ENCODE peak calls at places on chromosomes 13 and 19, in seven cellular contexts. One of them, this sample, is unnamed.

GRCh38 chr13:23810842-23811241 is 78.4 kb downstream of the MIPEP start:
- DNase-seq in fibroblast of lung: no peak
- DNase-seq in fibroblast of the aortic adventitia: no peak
- DNase-seq in astrocyte of the spinal cord: no peak
- DNase-seq in foreskin fibroblast: no peak
- DNase-seq in kidney epithelial cell: no peak
- DNase-seq in neural progenitor cell: no peak
- DNase-seq in this sample: no peak

GRCh38 chr13:91580749-91581148 is 182.3 kb downstream of the GPC5 start:
- DNase-seq in fibroblast of lung: no peak
- DNase-seq in fibroblast of the aortic adventitia: no peak
- DNase-seq in astrocyte of the spinal cord: no peak
- DNase-seq in foreskin fibroblast: no peak
- DNase-seq in kidney epithelial cell: no peak
- DNase-seq in neural progenitor cell: no peak
- DNase-seq in this sample: no peak

GRCh38 chr13:81184556-81185265 is 843.8 kb upstream of the SPRY2 start:
- DNase-seq in fibroblast of lung: peak; percentile 32
- DNase-seq in fibroblast of the aortic adventitia: no peak
- DNase-seq in astrocyte of the spinal cord: peak; percentile 52
- DNase-seq in foreskin fibroblast: peak; percentile 68
- DNase-seq in kidney epithelial cell: no peak
- DNase-seq in neural progenitor cell: no peak
- DNase-seq in this sample: no peak

GRCh38 chr13:19181621-19182485 is at the start of gene TUBA3C:
- DNase-seq in fibroblast of lung: no peak
- DNase-seq in fibroblast of the aortic adventitia: no peak
- DNase-seq in astrocyte of the spinal cord: no peak
- DNase-seq in foreskin fibroblast: no peak
- DNase-seq in kidney epithelial cell: no peak
- DNase-seq in neural progenitor cell: no peak
- DNase-seq in this sample: no peak

GRCh38 chr13:41916173-41916954 is 44.5 kb downstream of the VWA8 start:
- DNase-seq in fibroblast of lung: peak; percentile 95
- DNase-seq in fibroblast of the aortic adventitia: peak; percentile 86
- DNase-seq in astrocyte of the spinal cord: peak; percentile 93
- DNase-seq in foreskin fibroblast: peak; percentile 88
- DNase-seq in kidney epithelial cell: peak; percentile 58
- DNase-seq in neural progenitor cell: no peak
- DNase-seq in this sample: no peak

GRCh38 chr19:4575978-4576933 is 16.8 kb upstream of the SEMA6B start:
- DNase-seq in fibroblast of lung: peak; percentile 52
- DNase-seq in fibroblast of the aortic adventitia: peak; percentile 60
- DNase-seq in astrocyte of the spinal cord: peak; percentile 38
- DNase-seq in foreskin fibroblast: peak; percentile 66
- DNase-seq in kidney epithelial cell: no peak
- DNase-seq in neural progenitor cell: peak; percentile 69
- DNase-seq in this sample: no peak

GRCh38 chr19:39951686-39952085 is 17.3 kb upstream of the FCGBP start:
- DNase-seq in fibroblast of lung: peak; percentile 42
- DNase-seq in fibroblast of the aortic adventitia: peak; percentile 25
- DNase-seq in astrocyte of the spinal cord: peak; percentile 10
- DNase-seq in foreskin fibroblast: peak; percentile 66
- DNase-seq in kidney epithelial cell: no peak
- DNase-seq in neural progenitor cell: no peak
- DNase-seq in this sample: no peak

GRCh38 chr13:28641600-28641926 is 17.4 kb upstream of the POMP start:
- DNase-seq in fibroblast of lung: no peak
- DNase-seq in fibroblast of the aortic adventitia: no peak
- DNase-seq in astrocyte of the spinal cord: no peak
- DNase-seq in foreskin fibroblast: no peak
- DNase-seq in kidney epithelial cell: no peak
- DNase-seq in neural progenitor cell: no peak
- DNase-seq in this sample: no peak

GRCh38 chr13:34391071-34391470 is 551.0 kb upstream of the NBEA start:
- DNase-seq in fibroblast of lung: peak; percentile 33
- DNase-seq in fibroblast of the aortic adventitia: peak; percentile 43
- DNase-seq in astrocyte of the spinal cord: peak; percentile 76
- DNase-seq in foreskin fibroblast: peak; percentile 78
- DNase-seq in kidney epithelial cell: peak; percentile 35
- DNase-seq in neural progenitor cell: no peak
- DNase-seq in this sample: peak; percentile 42

GRCh38 chr19:57771417-57771816 is 1.9 kb downstream of the ZNF586 start:
- DNase-seq in fibroblast of lung: no peak
- DNase-seq in fibroblast of the aortic adventitia: no peak
- DNase-seq in astrocyte of the spinal cord: no peak
- DNase-seq in foreskin fibroblast: no peak
- DNase-seq in kidney epithelial cell: no peak
- DNase-seq in neural progenitor cell: no peak
- DNase-seq in this sample: no peak

GRCh38 chr13:66657165-66657895 is 572.8 kb downstream of the PCDH9 start:
- DNase-seq in fibroblast of lung: peak; percentile 88
- DNase-seq in fibroblast of the aortic adventitia: peak; percentile 98
- DNase-seq in astrocyte of the spinal cord: peak; percentile 98
- DNase-seq in foreskin fibroblast: peak; percentile 97
- DNase-seq in kidney epithelial cell: peak; percentile 93
- DNase-seq in neural progenitor cell: peak; percentile 4
- DNase-seq in this sample: peak; percentile 93

GRCh38 chr13:51518847-51519246 is 65.4 kb upstream of the WDFY2 start:
- DNase-seq in fibroblast of lung: no peak
- DNase-seq in fibroblast of the aortic adventitia: no peak
- DNase-seq in astrocyte of the spinal cord: no peak
- DNase-seq in foreskin fibroblast: peak; percentile 71
- DNase-seq in kidney epithelial cell: peak; percentile 77
- DNase-seq in neural progenitor cell: no peak
- DNase-seq in this sample: no peak

GRCh38 chr19:54482889-54483288 is 9.8 kb upstream of the CDC42EP5 start:
- DNase-seq in fibroblast of lung: no peak
- DNase-seq in fibroblast of the aortic adventitia: no peak
- DNase-seq in astrocyte of the spinal cord: no peak
- DNase-seq in foreskin fibroblast: no peak
- DNase-seq in kidney epithelial cell: no peak
- DNase-seq in neural progenitor cell: no peak
- DNase-seq in this sample: no peak

GRCh38 chr19:51810228-51810627 is 15.3 kb downstream of the FPR3 start:
- DNase-seq in fibroblast of lung: no peak
- DNase-seq in fibroblast of the aortic adventitia: peak; percentile 44
- DNase-seq in astrocyte of the spinal cord: no peak
- DNase-seq in foreskin fibroblast: no peak
- DNase-seq in kidney epithelial cell: no peak
- DNase-seq in neural progenitor cell: no peak
- DNase-seq in this sample: no peak

GRCh38 chr13:19155321-19155861 is 26.2 kb downstream of the TUBA3C start:
- DNase-seq in fibroblast of lung: no peak
- DNase-seq in fibroblast of the aortic adventitia: no peak
- DNase-seq in astrocyte of the spinal cord: no peak
- DNase-seq in foreskin fibroblast: no peak
- DNase-seq in kidney epithelial cell: no peak
- DNase-seq in neural progenitor cell: no peak
- DNase-seq in this sample: no peak

GRCh38 chr13:108915634-108916497 is 286.5 kb downstream of the MYO16 start:
- DNase-seq in fibroblast of lung: peak; percentile 90
- DNase-seq in fibroblast of the aortic adventitia: peak; percentile 96
- DNase-seq in astrocyte of the spinal cord: peak; percentile 94
- DNase-seq in foreskin fibroblast: peak; percentile 88
- DNase-seq in kidney epithelial cell: peak; percentile 82
- DNase-seq in neural progenitor cell: no peak
- DNase-seq in this sample: peak; percentile 95

GRCh38 chr13:25135896-25136295 is 36.2 kb downstream of the AMER2 start:
- DNase-seq in fibroblast of lung: no peak
- DNase-seq in fibroblast of the aortic adventitia: no peak
- DNase-seq in astrocyte of the spinal cord: no peak
- DNase-seq in foreskin fibroblast: no peak
- DNase-seq in kidney epithelial cell: no peak
- DNase-seq in neural progenitor cell: no peak
- DNase-seq in this sample: no peak

GRCh38 chr19:18098891-18099622 is 1.5 kb downstream of the MAST3 start:
- DNase-seq in fibroblast of lung: no peak
- DNase-seq in fibroblast of the aortic adventitia: no peak
- DNase-seq in astrocyte of the spinal cord: no peak
- DNase-seq in foreskin fibroblast: no peak
- DNase-seq in kidney epithelial cell: no peak
- DNase-seq in neural progenitor cell: peak; percentile 50
- DNase-seq in this sample: no peak
- H3K4me3 ChIP-seq in fibroblast of lung: peak overlapping the region; percentile 22
- H3K4me3 ChIP-seq in fibroblast of the aortic adventitia: no peak overlapping the region
- H3K4me3 ChIP-seq in astrocyte of the spinal cord: no peak overlapping the region
- H3K4me3 ChIP-seq in foreskin fibroblast: no peak overlapping the region
- H3K4me3 ChIP-seq in kidney epithelial cell: no peak overlapping the region
- H3K4me3 ChIP-seq in neural progenitor cell: peak overlapping the region; percentile 25
- H3K4me3 ChIP-seq in this sample: peak overlapping the region; percentile 63

GRCh38 chr19:8340341-8341096 is 2.5 kb downstream of the KANK3 start:
- DNase-seq in fibroblast of lung: peak; percentile 91
- DNase-seq in fibroblast of the aortic adventitia: no peak
- DNase-seq in astrocyte of the spinal cord: no peak
- DNase-seq in foreskin fibroblast: no peak
- DNase-seq in kidney epithelial cell: no peak
- DNase-seq in neural progenitor cell: peak; percentile 44
- DNase-seq in this sample: no peak
- TF ChIP-seq CTCF in fibroblast of lung: peak; percentile 37
- TF ChIP-seq CTCF in fibroblast of the aortic adventitia: no peak
- TF ChIP-seq CTCF in astrocyte of the spinal cord: no peak
- TF ChIP-seq CTCF in foreskin fibroblast: no peak
- TF ChIP-seq CTCF in kidney epithelial cell: no peak
- TF ChIP-seq CTCF in neural progenitor cell: peak; percentile 25
- TF ChIP-seq CTCF in this sample: peak; percentile 9

GRCh38 chr13:103388839-103389238 is 322.6 kb upstream of the SLC10A2 start:
- DNase-seq in fibroblast of lung: no peak
- DNase-seq in fibroblast of the aortic adventitia: no peak
- DNase-seq in astrocyte of the spinal cord: no peak
- DNase-seq in foreskin fibroblast: no peak
- DNase-seq in kidney epithelial cell: no peak
- DNase-seq in neural progenitor cell: no peak
- DNase-seq in this sample: no peak
- H3K4me3 ChIP-seq in fibroblast of lung: no peak overlapping the region
- H3K4me3 ChIP-seq in fibroblast of the aortic adventitia: no peak overlapping the region
- H3K4me3 ChIP-seq in astrocyte of the spinal cord: no peak overlapping the region
- H3K4me3 ChIP-seq in foreskin fibroblast: no peak overlapping the region
- H3K4me3 ChIP-seq in kidney epithelial cell: no peak overlapping the region
- H3K4me3 ChIP-seq in neural progenitor cell: no peak overlapping the region
- H3K4me3 ChIP-seq in this sample: no peak overlapping the region

GRCh38 chr19:31825134-31826094 is 476.2 kb upstream of the TSHZ3 start:
- DNase-seq in fibroblast of lung: no peak
- DNase-seq in fibroblast of the aortic adventitia: no peak
- DNase-seq in astrocyte of the spinal cord: no peak
- DNase-seq in foreskin fibroblast: no peak
- DNase-seq in kidney epithelial cell: no peak
- DNase-seq in neural progenitor cell: no peak
- DNase-seq in this sample: no peak
- TF ChIP-seq CTCF in fibroblast of lung: no peak
- TF ChIP-seq CTCF in fibroblast of the aortic adventitia: no peak
- TF ChIP-seq CTCF in astrocyte of the spinal cord: no peak
- TF ChIP-seq CTCF in foreskin fibroblast: no peak
- TF ChIP-seq CTCF in kidney epithelial cell: no peak
- TF ChIP-seq CTCF in neural progenitor cell: no peak
- TF ChIP-seq CTCF in this sample: no peak

GRCh38 chr19:16306728-16307402 is 17.8 kb upstream of the KLF2 start:
- DNase-seq in fibroblast of lung: no peak
- DNase-seq in fibroblast of the aortic adventitia: no peak
- DNase-seq in astrocyte of the spinal cord: no peak
- DNase-seq in foreskin fibroblast: no peak
- DNase-seq in kidney epithelial cell: no peak
- DNase-seq in neural progenitor cell: no peak
- DNase-seq in this sample: no peak
- H3K4me3 ChIP-seq in fibroblast of lung: no peak overlapping the region
- H3K4me3 ChIP-seq in fibroblast of the aortic adventitia: no peak overlapping the region
- H3K4me3 ChIP-seq in astrocyte of the spinal cord: no peak overlapping the region
- H3K4me3 ChIP-seq in foreskin fibroblast: no peak overlapping the region
- H3K4me3 ChIP-seq in kidney epithelial cell: no peak overlapping the region
- H3K4me3 ChIP-seq in neural progenitor cell: no peak overlapping the region
- H3K4me3 ChIP-seq in this sample: no peak overlapping the region